ENCODE peak calls at places on chromosomes 11 and 22, in six cellular contexts. K, A, C, E, W and N are unnamed samples.

GRCh38 chr22:48746789-48747425 is 1080.8 kb downstream of the BRD1 start:
- DNase-seq in K (no peak), E (no peak), W (no peak), A (no peak), C (no peak), N (no peak)

GRCh38 chr11:35247428-35247827 is 108.5 kb downstream of the CD44 start:
- DNase-seq in A (no peak), E (no peak), C (no peak), W (no peak), K (no peak), N (no peak)

GRCh38 chr11:87421422-87421821 is 383.7 kb downstream of the TMEM135 start:
- DNase-seq in E (peak; percentile 86), K (peak; percentile 68), C (peak; percentile 83), W (no peak), A (peak; percentile 52), N (no peak)

GRCh38 chr11:28490763-28491382 is 382.7 kb downstream of the METTL15 start:
- DNase-seq in E (no peak), K (no peak), C (no peak), W (no peak), A (no peak), N (no peak)

GRCh38 chr22:19984201-19984753 is 32.3 kb downstream of the ARVCF start:
- DNase-seq in E (peak; percentile 70), A (peak; percentile 62), C (peak; percentile 79), W (peak; percentile 63), K (peak; percentile 55), N (peak; percentile 71)

GRCh38 chr11:61331636-61332035 is 1.3 kb downstream of the DDB1 start:
- DNase-seq in W (no peak), A (no peak), K (no peak), C (no peak), E (no peak), N (no peak)

GRCh38 chr22:46132830-46133587 is 17.3 kb upstream of the PPARA start:
- DNase-seq in C (no peak), A (no peak), K (no peak), E (no peak), W (peak; percentile 10), N (no peak)

GRCh38 chr22:17972385-17973181 is 51.8 kb downstream of the MICAL3 start:
- DNase-seq in W (peak; percentile 42), E (no peak), A (peak; percentile 47), K (no peak), C (peak; percentile 86), N (no peak)

GRCh38 chr11:35771722-35772121 is 109.1 kb downstream of the TRIM44 start:
- DNase-seq in E (no peak), K (no peak), W (no peak), A (no peak), C (no peak), N (no peak)

GRCh38 chr11:116217006-116217405 is 555.8 kb downstream of the BUD13 start:
- DNase-seq in A (no peak), C (peak; percentile 27), E (no peak), K (peak; percentile 27), W (no peak), N (peak; percentile 47)

GRCh38 chr11:8956860-8957259 is 7.4 kb downstream of the TMEM9B start:
- DNase-seq in A (no peak), E (no peak), C (no peak), W (no peak), K (no peak), N (no peak)

GRCh38 chr11:574632-575323 is 1.5 kb upstream of the PHRF1 start:
- DNase-seq in A (no peak), E (no peak), W (no peak), K (no peak), C (no peak), N (no peak)

GRCh38 chr11:43367382-43368178 is 8.9 kb downstream of the TTC17 start:
- DNase-seq in K (no peak), E (peak; percentile 16), W (no peak), A (no peak), C (peak; percentile 21), N (no peak)

GRCh38 chr22:23626286-23626975 is 5.7 kb downstream of the DRICH1 start:
- DNase-seq in A (no peak), K (no peak), W (no peak), E (no peak), C (no peak), N (no peak)

GRCh38 chr11:20592741-20593140 is 6.7 kb upstream of the SLC6A5 start:
- DNase-seq in K (no peak), W (no peak), E (no peak), A (no peak), C (no peak), N (no peak)

GRCh38 chr11:33670250-33671011 is 30.2 kb downstream of the C11orf91 start:
- DNase-seq in C (peak; percentile 76), A (no peak), K (no peak), W (no peak), E (no peak), N (no peak)

GRCh38 chr22:45499746-45500145 is 2.9 kb upstream of the FBLN1 start:
- DNase-seq in C (no peak), K (no peak), A (no peak), E (no peak), W (peak; percentile 71), N (peak; percentile 76)

GRCh38 chr22:38696606-38697005 is 4.1 kb downstream of the JOSD1 start:
- DNase-seq in A (no peak), C (peak; percentile 92), E (peak; percentile 65), K (peak; percentile 68), W (no peak), N (no peak)

GRCh38 chr22:31206896-31207687 is 5.0 kb upstream of the LIMK2 start:
- DNase-seq in C (no peak), E (no peak), W (peak; percentile 63), K (no peak), A (peak; percentile 51), N (peak; percentile 57)

GRCh38 chr11:43954241-43954640 is 11.8 kb downstream of the C11orf96 start:
- DNase-seq in E (no peak), W (no peak), K (no peak), A (no peak), C (no peak), N (no peak)

GRCh38 chr22:33659423-33659822 is 260.9 kb downstream of the LARGE1 start:
- DNase-seq in K (no peak), A (no peak), W (no peak), C (peak; percentile 19), E (no peak), N (no peak)

GRCh38 chr11:119993732-119994131 is 144.2 kb downstream of the TRIM29 start:
- DNase-seq in A (peak; percentile 70), W (no peak), K (no peak), C (no peak), E (no peak), N (no peak)

GRCh38 chr22:47168441-47168840 is 406.0 kb downstream of the TBC1D22A start:
- DNase-seq in A (peak; percentile 4), K (no peak), E (no peak), W (peak; percentile 4), C (no peak), N (no peak)

GRCh38 chr22:48820481-48821345 is 1007.0 kb downstream of the BRD1 start:
- DNase-seq in E (no peak), A (no peak), C (no peak), K (no peak), W (no peak), N (no peak)

GRCh38 chr11:107545101-107545514 is 20.4 kb downstream of the ALKBH8 start:
- DNase-seq in A (no peak), E (no peak), C (peak; percentile 95), W (no peak), K (peak; percentile 76), N (no peak)

GRCh38 chr22:25139062-25139461 is 60.6 kb upstream of the CRYBB3 start:
- DNase-seq in K (no peak), C (no peak), E (peak; percentile 59), A (peak; percentile 44), W (no peak), N (peak; percentile 48)

GRCh38 chr11:117510646-117511045 is 183.0 kb downstream of the CEP164 start:
- DNase-seq in W (no peak), A (no peak), K (no peak), C (no peak), E (no peak), N (no peak)

GRCh38 chr11:133162228-133162627 is 370.1 kb downstream of the OPCML start:
- DNase-seq in W (no peak), K (no peak), A (peak; percentile 33), E (peak; percentile 52), C (no peak), N (no peak)
- H3K27me3 ChIP-seq in W (no peaks in the 10 kb centered on the region), K (no peaks in the 10 kb centered on the region), A (no peaks in the 10 kb centered on the region), E (peaks cover 21% of the 10 kb centered on the region), C (no peaks in the 10 kb centered on the region), N (peaks cover 49% of the 10 kb centered on the region)

GRCh38 chr11:65112226-65112550 is 516 bp downstream of the TM7SF2 start:
- DNase-seq in W (no peak), A (no peak), K (no peak), E (no peak), C (no peak), N (no peak)
- H3K4me1 ChIP-seq in W (peaks cover 31% of the 10 kb centered on the region), A (peaks cover 66% of the 10 kb centered on the region), K (peaks cover 22% of the 10 kb centered on the region), E (peaks cover 27% of the 10 kb centered on the region), C (peaks cover 19% of the 10 kb centered on the region), N (peaks cover 69% of the 10 kb centered on the region)

GRCh38 chr11:2590131-2590950 is 109.5 kb downstream of the KCNQ1OT1 start:
- DNase-seq in A (no peak), W (peak; percentile 6), C (no peak), E (no peak), K (no peak), N (no peak)
- H3K27me3 ChIP-seq in A (no peaks in the 10 kb centered on the region), W (no peaks in the 10 kb centered on the region), C (no peaks in the 10 kb centered on the region), E (no peaks in the 10 kb centered on the region), K (no peaks in the 10 kb centered on the region), N (no peaks in the 10 kb centered on the region)

GRCh38 chr22:29782061-29782845 is 15.1 kb downstream of the UQCR10 start:
- DNase-seq in W (peak; percentile 52), C (peak; percentile 71), K (no peak), A (peak; percentile 96), E (peak; percentile 42), N (peak; percentile 72)
- H3K4me1 ChIP-seq in W (peaks cover 39% of the 10 kb centered on the region), C (peaks cover 37% of the 10 kb centered on the region), K (peaks cover 11% of the 10 kb centered on the region), A (peaks cover 91% of the 10 kb centered on the region), E (peaks cover 21% of the 10 kb centered on the region), N (peaks cover 50% of the 10 kb centered on the region)

GRCh38 chr11:79069504-79069903 is 371.3 kb downstream of the TENM4 start:
- DNase-seq in K (no peak), C (no peak), E (no peak), W (no peak), A (no peak), N (no peak)
- H3K27me3 ChIP-seq in K (peaks cover 5% of the 10 kb centered on the region), C (no peaks in the 10 kb centered on the region), E (no peaks in the 10 kb centered on the region), W (no peaks in the 10 kb centered on the region), A (no peaks in the 10 kb centered on the region), N (peaks cover 8% of the 10 kb centered on the region)